ENCODE peak calls at places on chromosomes 12 and 14, in five cellular contexts. One of them, this sample, is unnamed.

GRCh38 chr14:20388159-20388558 is 25.1 kb downstream of the TEP1 start:
- DNase-seq in SJCRH30: no peak
- DNase-seq in PC-3: no peak
- DNase-seq in PC-9: no peak
- DNase-seq in left lung: no peak
- DNase-seq in this sample: no peak

GRCh38 chr14:23631702-23632460 is 4.3 kb upstream of the DHRS2 start:
- DNase-seq in SJCRH30: peak; percentile 84
- DNase-seq in PC-3: peak; percentile 71
- DNase-seq in PC-9: peak; percentile 70
- DNase-seq in left lung: no peak
- DNase-seq in this sample: peak; percentile 67

GRCh38 chr12:54593135-54593534 is 4.7 kb upstream of the PPP1R1A start:
- DNase-seq in SJCRH30: no peak
- DNase-seq in PC-3: no peak
- DNase-seq in PC-9: no peak
- DNase-seq in left lung: no peak
- DNase-seq in this sample: no peak

GRCh38 chr12:55970775-55971174 is 3.1 kb upstream of the RAB5B start:
- DNase-seq in SJCRH30: no peak
- DNase-seq in PC-3: no peak
- DNase-seq in PC-9: no peak
- DNase-seq in left lung: no peak
- DNase-seq in this sample: no peak

GRCh38 chr12:67534671-67535070 is 113.9 kb upstream of the DYRK2 start:
- DNase-seq in SJCRH30: peak; percentile 55
- DNase-seq in PC-3: peak; percentile 75
- DNase-seq in PC-9: peak; percentile 21
- DNase-seq in left lung: no peak
- DNase-seq in this sample: no peak

GRCh38 chr12:91023326-91024004 is 18.7 kb upstream of the EPYC start:
- DNase-seq in SJCRH30: peak; percentile 63
- DNase-seq in PC-3: peak; percentile 81
- DNase-seq in PC-9: no peak
- DNase-seq in left lung: no peak
- DNase-seq in this sample: no peak

GRCh38 chr12:3015356-3015755 is 56.2 kb downstream of the TEAD4 start:
- DNase-seq in SJCRH30: no peak
- DNase-seq in PC-3: no peak
- DNase-seq in PC-9: no peak
- DNase-seq in left lung: no peak
- DNase-seq in this sample: no peak

GRCh38 chr14:103801459-103801858 is 45.9 kb downstream of the PPP1R13B start:
- DNase-seq in SJCRH30: no peak
- DNase-seq in PC-3: peak; percentile 95
- DNase-seq in PC-9: no peak
- DNase-seq in left lung: no peak
- DNase-seq in this sample: no peak

GRCh38 chr12:65364021-65364420 is 85.5 kb downstream of the MSRB3 start:
- DNase-seq in SJCRH30: no peak
- DNase-seq in PC-3: no peak
- DNase-seq in PC-9: no peak
- DNase-seq in left lung: no peak
- DNase-seq in this sample: no peak

GRCh38 chr14:35416108-35416750 is 11.7 kb upstream of the NFKBIA start:
- DNase-seq in SJCRH30: no peak
- DNase-seq in PC-3: peak; percentile 55
- DNase-seq in PC-9: no peak
- DNase-seq in left lung: no peak
- DNase-seq in this sample: peak; percentile 59

GRCh38 chr12:7376196-7376595 is 67.8 kb downstream of the CD163L1 start:
- DNase-seq in SJCRH30: no peak
- DNase-seq in PC-3: peak; percentile 17
- DNase-seq in PC-9: no peak
- DNase-seq in left lung: no peak
- DNase-seq in this sample: no peak

GRCh38 chr14:67397536-67397935 is 14.4 kb downstream of the PLEK2 start:
- DNase-seq in SJCRH30: no peak
- DNase-seq in PC-3: no peak
- DNase-seq in PC-9: no peak
- DNase-seq in left lung: no peak
- DNase-seq in this sample: no peak

GRCh38 chr12:80708535-80709328 is 1.3 kb downstream of the MYF6 start:
- DNase-seq in SJCRH30: no peak
- DNase-seq in PC-3: no peak
- DNase-seq in PC-9: no peak
- DNase-seq in left lung: peak; percentile 74
- DNase-seq in this sample: no peak

GRCh38 chr12:11893998-11894397 is 176.7 kb upstream of the BCL2L14 start:
- DNase-seq in SJCRH30: no peak
- DNase-seq in PC-3: no peak
- DNase-seq in PC-9: no peak
- DNase-seq in left lung: no peak
- DNase-seq in this sample: no peak

GRCh38 chr14:92517761-92518160 is 4.2 kb downstream of the RIN3 start:
- DNase-seq in SJCRH30: no peak
- DNase-seq in PC-3: no peak
- DNase-seq in PC-9: no peak
- DNase-seq in left lung: no peak
- DNase-seq in this sample: no peak
- H3K4me1 ChIP-seq in SJCRH30: no peaks in the 10 kb centered on the region
- H3K4me1 ChIP-seq in PC-3: peaks cover 7% of the 10 kb centered on the region
- H3K4me1 ChIP-seq in PC-9: peaks cover 19% of the 10 kb centered on the region
- H3K4me1 ChIP-seq in left lung: peaks cover 74% of the 10 kb centered on the region
- H3K4me1 ChIP-seq in this sample: peaks cover 58% of the 10 kb centered on the region

DNA sequence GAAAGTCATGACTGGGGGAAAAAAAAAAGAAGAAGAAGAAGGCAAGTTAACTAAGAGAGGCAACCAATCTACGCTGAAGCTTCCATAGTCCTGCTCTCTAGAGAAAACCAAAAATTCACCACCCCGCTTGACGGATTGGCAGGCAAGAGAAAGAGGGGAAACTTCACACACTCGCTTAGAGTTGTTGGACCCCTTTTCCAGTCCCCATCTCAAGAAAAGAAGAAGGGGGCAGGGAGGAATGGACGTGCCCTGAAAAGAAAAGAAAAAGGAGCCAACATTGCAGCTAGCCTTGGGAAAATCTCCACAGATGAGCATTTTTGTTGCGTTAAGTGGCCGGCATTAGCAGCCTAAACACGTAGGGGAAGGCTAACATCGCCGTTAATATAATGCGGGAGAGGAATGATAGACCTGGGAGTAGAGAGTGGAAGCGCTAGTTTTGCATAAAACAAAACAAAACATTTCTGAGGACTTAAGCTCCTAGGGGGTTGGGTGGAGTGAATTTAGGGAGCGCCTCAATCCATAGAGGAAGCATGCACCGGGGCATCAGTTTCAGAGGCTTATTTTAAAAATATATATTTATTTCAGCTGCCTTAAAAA is 11.3 kb upstream of the FOXG1 start:
- DNase-seq in SJCRH30: no peak
- DNase-seq in PC-3: no peak
- DNase-seq in PC-9: no peak
- DNase-seq in left lung: no peak
- DNase-seq in this sample: no peak
- H3K27me3 ChIP-seq in SJCRH30: no peaks in the 10 kb centered on the region
- H3K27me3 ChIP-seq in PC-3: peaks cover 60% of the 10 kb centered on the region
- H3K27me3 ChIP-seq in PC-9: no peaks in the 10 kb centered on the region
- H3K27me3 ChIP-seq in left lung: peaks cover 92% of the 10 kb centered on the region
- H3K27me3 ChIP-seq in this sample: peaks cover 12% of the 10 kb centered on the region

GRCh38 chr14:44347316-44347715 is 159.8 kb downstream of the FSCB start:
- DNase-seq in SJCRH30: no peak
- DNase-seq in PC-3: no peak
- DNase-seq in PC-9: no peak
- DNase-seq in left lung: no peak
- DNase-seq in this sample: no peak

GRCh38 chr14:44353805-44354204 is 153.3 kb downstream of the FSCB start:
- DNase-seq in SJCRH30: no peak
- DNase-seq in PC-3: peak; percentile 66
- DNase-seq in PC-9: no peak
- DNase-seq in left lung: no peak
- DNase-seq in this sample: no peak

GRCh38 chr14:44352212-44352611 is 154.9 kb downstream of the FSCB start:
- DNase-seq in SJCRH30: no peak
- DNase-seq in PC-3: no peak
- DNase-seq in PC-9: no peak
- DNase-seq in left lung: no peak
- DNase-seq in this sample: no peak
- H3K9me3 ChIP-seq in SJCRH30: peaks cover 1% of the 10 kb centered on the region
- H3K9me3 ChIP-seq in PC-3: peaks cover 8% of the 10 kb centered on the region
- H3K9me3 ChIP-seq in PC-9: no peaks in the 10 kb centered on the region
- H3K9me3 ChIP-seq in left lung: no peaks in the 10 kb centered on the region
- H3K9me3 ChIP-seq in this sample: no peaks in the 10 kb centered on the region

GRCh38 chr12:46214668-46215429 is 54.0 kb downstream of the SLC38A1 start:
- DNase-seq in SJCRH30: no peak
- DNase-seq in PC-3: no peak
- DNase-seq in PC-9: no peak
- DNase-seq in left lung: no peak
- DNase-seq in this sample: peak; percentile 95
- H3K4me1 ChIP-seq in SJCRH30: peaks cover 25% of the 10 kb centered on the region
- H3K4me1 ChIP-seq in PC-3: peaks cover 32% of the 10 kb centered on the region
- H3K4me1 ChIP-seq in PC-9: peaks cover 26% of the 10 kb centered on the region
- H3K4me1 ChIP-seq in left lung: peaks cover 61% of the 10 kb centered on the region
- H3K4me1 ChIP-seq in this sample: peaks cover 95% of the 10 kb centered on the region

GRCh38 chr12:131903270-131904255 is 9.1 kb downstream of the ULK1 start:
- DNase-seq in SJCRH30: no peak
- DNase-seq in PC-3: no peak
- DNase-seq in PC-9: no peak
- DNase-seq in left lung: peak; percentile 55
- DNase-seq in this sample: no peak
- H3K27me3 ChIP-seq in SJCRH30: no peaks in the 10 kb centered on the region
- H3K27me3 ChIP-seq in PC-3: no peaks in the 10 kb centered on the region
- H3K27me3 ChIP-seq in PC-9: no peaks in the 10 kb centered on the region
- H3K27me3 ChIP-seq in left lung: no peaks in the 10 kb centered on the region
- H3K27me3 ChIP-seq in this sample: no peaks in the 10 kb centered on the region

This sample was measured in CD8-positive, alpha-beta memory T cell.